ENCODE peak calls at places on chromosomes 13 and 19, in nine cellular contexts. J, E, M, P, K, D, L, Q and N are unnamed samples.

GRCh38 chr13:48600374-48601364 is 53.1 kb upstream of the CYSLTR2 start:
- DNase-seq in Q (no peak), L (no peak), E (peak), D (no peak), P (no peak), K (peak), M (no peak), J (peak), N (no peak)

GRCh38 chr19:11378319-11379189 is 4.1 kb downstream of the SWSAP1 start:
- DNase-seq in M (peak), L (peak), E (peak), Q (peak), P (no peak), J (peak), K (peak), D (no peak), N (no peak)

GRCh38 chr19:33052352-33052972 is 12.2 kb downstream of the RHPN2 start:
- DNase-seq in J (peak), P (no peak), E (peak), Q (peak), D (no peak), K (peak), L (peak), M (no peak), N (no peak)

GRCh38 chr19:48501446-48501960 is 10.1 kb downstream of the LMTK3 start:
- DNase-seq in E (no peak), L (peak), Q (peak), P (no peak), J (no peak), D (peak), K (peak), M (peak), N (no peak)

GRCh38 chr19:24159707-24160106 is 72.7 kb downstream of the ZNF254 start:
- DNase-seq in Q (no peak), P (no peak), M (no peak), K (no peak), E (peak), L (no peak), J (peak), D (no peak), N (no peak)

GRCh38 chr13:113820813-113821651 is 42.8 kb downstream of the GAS6 start:
- DNase-seq in Q (no peak), M (peak), P (peak), K (peak), J (peak), E (peak), D (peak), L (no peak), N (peak)

GRCh38 chr13:43751624-43752023 is 35.1 kb downstream of the ENOX1 start:
- DNase-seq in K (no peak), D (no peak), E (no peak), L (no peak), Q (no peak), P (no peak), M (no peak), J (peak), N (no peak)

GRCh38 chr13:21777813-21778212 is 106.9 kb downstream of the FGF9 start:
- DNase-seq in K (no peak), P (no peak), Q (no peak), E (no peak), L (no peak), M (no peak), D (no peak), J (no peak), N (no peak)

GRCh38 chr13:47109028-47109427 is 212.2 kb upstream of the HTR2A start:
- DNase-seq in J (no peak), D (no peak), M (no peak), P (no peak), E (peak), L (peak), K (no peak), Q (no peak), N (no peak)

GRCh38 chr13:113904411-113904810 is 40.5 kb upstream of the GAS6 start:
- DNase-seq in M (no peak), E (no peak), J (peak), P (peak), K (peak), Q (peak), D (no peak), L (peak), N (peak)

GRCh38 chr19:32809254-32809653 is 60.3 kb downstream of the SLC7A9 start:
- DNase-seq in L (no peak), K (no peak), D (no peak), Q (no peak), J (no peak), M (no peak), P (no peak), E (no peak), N (no peak)

GRCh38 chr19:13210941-13211340 is 60.7 kb downstream of the IER2 start:
- DNase-seq in D (no peak), L (no peak), K (no peak), P (no peak), E (no peak), Q (no peak), J (no peak), M (no peak), N (no peak)

GRCh38 chr13:101520672-101521071 is 68.2 kb downstream of the ITGBL1 start:
- DNase-seq in P (no peak), J (peak), L (no peak), D (no peak), E (peak), Q (no peak), M (no peak), K (no peak), N (no peak)

GRCh38 chr19:1131718-1132552 is 28.1 kb downstream of the GPX4 start:
- DNase-seq in M (peak), J (peak), Q (peak), P (peak), E (peak), D (no peak), K (peak), L (peak), N (peak)

GRCh38 chr13:41802033-41802683 is 158.8 kb downstream of the VWA8 start:
- DNase-seq in M (no peak), L (no peak), D (no peak), K (no peak), P (no peak), J (no peak), Q (no peak), E (no peak), N (no peak)

GRCh38 chr19:49758292-49758691 is 4.8 kb downstream of the TSKS start:
- DNase-seq in Q (no peak), K (no peak), M (no peak), P (no peak), J (peak), L (no peak), D (no peak), E (peak), N (no peak)

GRCh38 chr19:52397310-52398090 is at the start of gene ZNF528:
- DNase-seq in K (peak), P (peak), D (peak), M (peak), Q (peak), L (peak), E (peak), J (peak), N (peak)

GRCh38 chr19:48353682-48354081 is 10.1 kb downstream of the TMEM143 start:
- DNase-seq in E (peak), Q (no peak), P (no peak), K (no peak), M (no peak), D (no peak), J (peak), L (no peak), N (no peak)

GRCh38 chr19:6038634-6039405 is 60.9 kb upstream of the RANBP3 start:
- DNase-seq in J (peak), M (no peak), E (no peak), L (no peak), Q (no peak), P (no peak), K (no peak), D (no peak), N (no peak)

GRCh38 chr19:55460670-55461258 is 678 bp downstream of the ISOC2 start:
- DNase-seq in E (peak), L (peak), K (peak), Q (peak), D (no peak), M (peak), J (peak), P (peak), N (peak)

GRCh38 chr13:66888698-66889097 is 341.4 kb downstream of the PCDH9 start:
- DNase-seq in M (no peak), J (peak), L (no peak), Q (no peak), P (no peak), E (peak), D (no peak), K (no peak), N (no peak)

GRCh38 chr13:90565985-90566713 is 781.3 kb upstream of the MIR17HG start:
- DNase-seq in Q (no peak), L (no peak), M (no peak), D (no peak), P (no peak), E (no peak), K (no peak), J (no peak), N (no peak)

GRCh38 chr19:7529246-7529600 is 6.3 kb upstream of the PNPLA6 start:
- DNase-seq in E (no peak), P (no peak), L (no peak), M (peak), K (no peak), D (no peak), J (no peak), Q (no peak), N (no peak)

GRCh38 chr13:23434431-23434830 is 929 bp upstream of the SACS start:
- DNase-seq in E (no peak), M (no peak), D (no peak), L (no peak), P (no peak), Q (no peak), K (no peak), J (no peak), N (no peak)

GRCh38 chr13:45700971-45701900 is 884 bp upstream of the CBY2 start:
- DNase-seq in L (no peak), D (no peak), Q (no peak), P (no peak), M (no peak), E (no peak), K (no peak), J (no peak), N (no peak)

GRCh38 chr13:68369739-68370138 is 1139.6 kb upstream of the PCDH9 start:
- DNase-seq in M (no peak), P (no peak), E (peak), D (no peak), K (no peak), Q (no peak), J (no peak), L (no peak), N (no peak)

GRCh38 chr19:7397687-7398086 is 49.0 kb downstream of the ARHGEF18 start:
- DNase-seq in K (no peak), J (peak), Q (no peak), E (peak), M (no peak), L (no peak), D (no peak), P (no peak), N (no peak)

GRCh38 chr13:105543742-105544141 is 991.7 kb downstream of the EFNB2 start:
- DNase-seq in D (no peak), P (no peak), Q (no peak), J (no peak), M (no peak), L (no peak), K (no peak), E (peak), N (no peak)

GRCh38 chr19:41530761-41531301 is 45.1 kb upstream of the CEACAM21 start:
- DNase-seq in K (peak), P (no peak), E (no peak), M (no peak), Q (no peak), J (no peak), D (no peak), L (no peak), N (no peak)

GRCh38 chr19:41529484-41530183 is 46.3 kb upstream of the CEACAM21 start:
- DNase-seq in E (no peak), P (no peak), D (no peak), Q (no peak), L (no peak), J (no peak), K (no peak), M (no peak), N (no peak)

GRCh38 chr19:41531438-41532311 is 44.3 kb upstream of the CEACAM21 start:
- DNase-seq in J (peak), E (peak), Q (peak), D (no peak), L (peak), P (peak), M (peak), K (peak), N (peak)

GRCh38 chr19:41528106-41528505 is 47.9 kb upstream of the CEACAM21 start:
- DNase-seq in D (no peak), K (no peak), Q (no peak), M (no peak), E (no peak), L (no peak), J (no peak), P (no peak), N (no peak)

DNA sequence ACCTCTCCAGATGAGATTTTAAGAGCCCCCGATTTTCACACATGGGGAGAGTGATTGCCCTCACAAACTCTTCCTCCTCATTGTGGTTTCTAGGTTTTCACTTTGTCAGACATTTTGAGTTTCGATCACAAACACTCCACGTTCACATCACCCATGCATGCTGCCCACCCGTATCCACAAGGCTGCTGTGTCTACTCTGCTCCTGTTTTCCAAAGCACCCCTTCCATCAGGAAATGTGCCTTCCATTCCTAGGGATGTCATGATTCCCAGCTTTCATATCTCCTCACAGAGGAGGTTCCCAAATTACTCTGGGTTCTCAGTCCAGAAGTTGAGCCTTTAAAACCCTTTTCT is 45.8 kb upstream of the CEACAM21 start:
- DNase-seq in E (no peak), K (no peak), P (no peak), L (no peak), D (no peak), J (no peak), M (no peak), Q (no peak), N (no peak)
- H3K4me3 ChIP-seq in E (no peak), K (no peak), P (no peak), L (no peak), D (no peak), J (no peak), M (no peak), Q (no peak), N (no peak)

DNA sequence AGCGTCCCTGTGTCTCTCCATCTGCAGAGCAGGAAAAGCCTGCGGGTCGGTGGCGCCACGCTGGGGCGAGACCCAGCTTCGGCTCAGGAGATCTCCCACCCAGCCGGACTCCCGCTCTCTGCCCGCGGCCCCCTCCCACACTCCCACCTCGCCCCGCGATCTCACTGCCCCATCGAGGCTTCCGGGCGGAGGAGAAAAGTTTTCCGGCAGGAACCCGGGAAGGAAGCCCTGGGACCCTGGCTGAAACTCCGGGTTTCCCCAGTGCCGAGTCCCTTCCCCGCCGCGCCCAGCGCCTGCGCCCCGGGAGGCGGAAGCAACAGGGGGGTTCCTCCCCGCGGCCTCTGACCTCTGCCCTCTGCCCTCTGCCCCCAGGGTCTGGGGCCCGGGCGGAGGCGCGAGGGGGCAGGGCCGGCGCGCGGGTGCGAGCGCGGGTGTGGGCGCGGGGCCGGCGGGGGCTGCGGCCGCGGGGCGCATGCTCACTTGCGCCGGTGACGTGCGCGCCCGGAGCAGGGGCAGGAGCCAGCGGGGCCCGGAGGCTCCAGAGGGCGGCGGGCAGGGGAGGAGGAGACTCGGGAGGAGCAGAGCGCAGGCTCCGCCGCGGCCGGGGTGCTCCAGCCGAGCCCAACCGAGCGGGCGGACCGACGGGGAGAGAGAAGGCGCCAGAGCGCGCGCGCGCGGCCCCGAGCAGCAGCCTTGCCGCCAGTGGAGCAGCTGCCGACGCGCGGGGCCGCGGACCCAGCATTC is at the start of gene ATP11A:
- DNase-seq in Q (peak), K (peak), J (peak), L (peak), D (peak), M (peak), P (peak), E (peak), N (peak)
- TF ChIP-seq CTCF in Q (no peak), K (peak), J (no peak), L (no peak), D (no peak), M (no peak), P (no peak), E (no peak), N (no peak)

GRCh38 chr19:18996351-18996750 is 37.0 kb downstream of the SUGP2 start:
- DNase-seq in M (no peak), J (no peak), D (no peak), Q (no peak), K (no peak), E (no peak), P (no peak), L (no peak), N (no peak)

GRCh38 chr19:18992696-18993095 is 40.6 kb downstream of the SUGP2 start:
- DNase-seq in D (no peak), J (no peak), P (no peak), M (no peak), L (no peak), E (no peak), K (no peak), Q (no peak), N (no peak)

GRCh38 chr19:18998276-18998675 is 35.0 kb downstream of the SUGP2 start:
- DNase-seq in L (no peak), M (no peak), E (no peak), D (no peak), J (no peak), K (no peak), Q (no peak), P (no peak), N (no peak)

GRCh38 chr19:18996796-18997394 is 36.4 kb downstream of the SUGP2 start:
- DNase-seq in E (no peak), L (no peak), Q (no peak), M (no peak), D (no peak), J (no peak), P (no peak), K (no peak), N (no peak)

GRCh38 chr19:18995804-18996241 is 37.5 kb downstream of the SUGP2 start:
- DNase-seq in D (no peak), P (no peak), E (peak), J (peak), K (peak), Q (peak), L (peak), M (peak), N (peak)
- H3K27ac ChIP-seq in D (no peak), P (no peak), E (peak), J (no peak), K (no peak), Q (no peak), L (no peak), M (no peak), N (no peak)

DNA sequence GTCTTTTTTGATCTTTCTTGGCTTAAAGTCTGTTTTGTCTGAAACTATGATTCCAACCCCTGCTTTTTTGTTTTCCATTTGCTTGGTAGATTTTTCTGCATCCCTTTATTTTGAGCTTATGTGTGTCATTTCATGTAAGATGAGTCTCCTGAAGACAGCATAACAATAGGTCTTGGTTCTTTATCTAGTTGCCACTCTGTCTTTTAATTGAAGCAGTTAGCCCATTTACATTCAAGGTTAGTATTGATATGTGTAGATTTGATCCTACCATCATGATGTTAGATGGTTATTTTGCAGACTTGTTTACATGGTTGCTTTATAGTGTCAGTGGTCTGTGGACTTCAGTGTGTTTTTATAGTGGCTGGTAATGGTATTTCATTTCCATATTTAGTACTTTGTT is 1678.9 kb downstream of the PCDH9 start:
- DNase-seq in P (no peak), Q (no peak), D (no peak), M (no peak), E (no peak), J (no peak), L (no peak), K (no peak), N (no peak)
- H3K4me3 ChIP-seq in P (no peak), Q (no peak), D (no peak), M (no peak), E (no peak), J (no peak), L (no peak), K (no peak), N (no peak)

DNA sequence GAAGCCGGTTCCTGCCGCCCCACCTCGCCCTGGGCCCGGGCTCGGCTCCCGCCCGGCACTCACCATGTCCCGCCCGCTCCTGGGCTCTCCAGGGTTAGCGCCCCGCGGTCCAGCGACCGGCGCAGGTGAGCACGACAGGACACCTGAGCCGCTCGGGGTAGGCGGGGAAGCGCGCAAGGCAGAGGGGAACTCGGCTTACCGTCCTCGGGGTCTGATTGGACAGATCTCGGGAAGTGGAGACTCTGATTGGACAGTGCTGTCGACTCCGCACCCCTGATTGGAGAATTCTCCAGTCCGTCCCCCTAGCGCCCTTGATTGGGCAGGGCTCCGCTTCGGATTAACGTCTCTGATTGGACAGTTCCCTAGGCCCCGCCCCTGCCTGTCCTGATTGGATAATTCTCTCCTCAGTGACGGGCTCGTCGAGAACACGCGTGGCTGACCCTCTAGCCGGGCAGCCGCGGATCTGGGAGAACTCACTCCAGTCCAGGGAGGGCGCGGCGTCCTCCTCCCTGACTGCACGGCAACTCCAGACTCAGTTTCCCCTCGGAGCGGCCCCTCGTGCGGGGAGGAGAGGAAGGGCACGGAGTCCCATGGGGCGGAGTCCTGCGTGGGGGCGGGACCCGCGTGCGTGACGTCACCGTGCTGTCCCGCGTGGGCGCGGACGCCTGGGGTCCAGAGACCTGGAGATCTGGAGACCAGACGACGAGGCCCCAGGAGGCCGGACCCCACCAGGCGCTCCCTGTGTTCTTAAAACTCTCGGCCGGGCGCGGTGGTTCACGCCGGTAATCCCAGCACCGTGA is at the start of gene ZNF77:
- DNase-seq in D (peak), K (peak), Q (peak), E (peak), M (peak), P (peak), L (peak), J (peak), N (peak)
- TF ChIP-seq CTCF in D (no peak), K (peak), Q (no peak), E (no peak), M (no peak), P (peak), L (no peak), J (no peak), N (no peak)